ENCODE peak calls at places on chromosomes 3 and 15, in nine cellular contexts. H, T, O, Y, E, M, R, I and K are unnamed samples.
A peak's percentile ranks its signal among the peaks of the same experiment; 100 is the strongest.

GRCh38 chr3:150319900-150320299 is 88.2 kb upstream of the TSC22D2 start:
- DNase-seq in H (no peak), T (no peak), O (peak; percentile 96), Y (no peak), E (peak; percentile 91), M (peak; percentile 71), R (no peak), I (no peak), K (no peak)

GRCh38 chr15:54840999-54841398 is 355.7 kb downstream of the RSL24D1 start:
- DNase-seq in H (no peak), T (peak; percentile 64), O (no peak), Y (no peak), E (no peak), M (no peak), R (no peak), I (peak; percentile 76), K (no peak)

GRCh38 chr3:48695113-48695753 is 9.5 kb upstream of the NCKIPSD start:
- DNase-seq in H (peak; percentile 79), T (peak; percentile 90), O (peak; percentile 45), Y (peak; percentile 94), E (peak; percentile 62), M (no peak), R (peak; percentile 85), I (peak; percentile 91), K (peak; percentile 87)

GRCh38 chr3:54955496-54955895 is 27.6 kb upstream of the LRTM1 start:
- DNase-seq in H (no peak), T (no peak), O (no peak), Y (no peak), E (no peak), M (no peak), R (no peak), I (peak; percentile 54), K (no peak)

GRCh38 chr3:71231680-71232079 is 351.8 kb downstream of the FOXP1 start:
- DNase-seq in H (no peak), T (no peak), O (no peak), Y (no peak), E (no peak), M (no peak), R (no peak), I (no peak), K (no peak)

GRCh38 chr3:177642482-177643163 is 445.3 kb upstream of the TBL1XR1 start:
- DNase-seq in H (no peak), T (no peak), O (no peak), Y (no peak), E (no peak), M (no peak), R (no peak), I (no peak), K (no peak)

GRCh38 chr3:179108091-179108490 is 36.5 kb upstream of the ZMAT3 start:
- DNase-seq in H (no peak), T (no peak), O (peak; percentile 87), Y (no peak), E (peak; percentile 18), M (no peak), R (no peak), I (no peak), K (no peak)

GRCh38 chr3:42804113-42804830 is at the start of gene HIGD1A:
- DNase-seq in H (peak; percentile 97), T (peak; percentile 97), O (peak; percentile 92), Y (peak; percentile 94), E (peak; percentile 94), M (peak; percentile 90), R (peak; percentile 98), I (peak; percentile 98), K (peak; percentile 98)

GRCh38 chr3:42693530-42693930 is 8.2 kb downstream of the KLHL40 start:
- DNase-seq in H (no peak), T (no peak), O (no peak), Y (no peak), E (no peak), M (no peak), R (peak; percentile 46), I (peak; percentile 26), K (no peak)

GRCh38 chr3:8713901-8714759 is 19.5 kb upstream of the CAV3 start:
- DNase-seq in H (peak; percentile 22), T (peak; percentile 73), O (no peak), Y (no peak), E (no peak), M (peak; percentile 54), R (no peak), I (peak; percentile 82), K (no peak)

GRCh38 chr15:62469874-62470688 is 305.0 kb upstream of the C2CD4B start:
- DNase-seq in H (no peak), T (peak; percentile 59), O (peak; percentile 90), Y (peak; percentile 59), E (peak; percentile 81), M (no peak), R (peak; percentile 80), I (peak; percentile 81), K (no peak)

GRCh38 chr3:47098910-47099309 is 65.0 kb downstream of the SETD2 start:
- DNase-seq in H (no peak), T (no peak), O (no peak), Y (no peak), E (no peak), M (no peak), R (no peak), I (no peak), K (no peak)

DNA sequence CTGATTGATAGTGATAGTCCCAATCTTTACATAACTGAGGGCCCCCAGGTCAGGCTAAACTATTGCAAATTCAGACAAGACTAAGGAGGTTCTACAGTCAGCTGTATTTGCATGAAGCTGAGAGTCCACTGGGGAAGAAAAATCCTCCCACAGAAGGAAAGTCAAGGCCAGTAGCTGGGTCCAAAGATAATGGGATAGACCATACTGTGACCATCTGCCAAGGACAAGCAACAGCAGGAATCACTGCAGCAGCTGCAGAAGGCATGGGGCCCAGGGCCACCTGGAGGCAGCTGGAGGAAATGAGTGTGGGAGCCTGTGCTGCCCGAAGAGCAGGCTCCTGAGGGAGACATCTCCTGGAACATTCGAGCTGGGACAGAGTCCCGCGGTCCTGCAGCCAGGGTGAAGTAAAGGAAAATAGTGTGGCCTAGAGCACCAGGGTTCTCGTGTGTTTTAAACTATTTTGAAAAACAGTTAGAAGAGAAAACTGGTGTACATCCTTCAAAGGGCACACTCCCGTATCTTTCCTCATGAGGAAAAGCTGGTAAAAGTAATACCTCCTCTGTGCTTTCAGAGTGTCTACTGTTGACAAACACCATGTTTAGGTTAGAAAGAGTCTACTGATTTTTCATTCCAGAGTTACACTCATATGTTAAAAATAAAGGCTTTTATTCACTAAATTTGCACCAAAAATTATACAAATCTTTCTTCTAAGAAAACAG is 13.1 kb upstream of the TMEM212 start:
- DNase-seq in H (peak; percentile 76), T (peak; percentile 87), O (peak; percentile 85), Y (peak; percentile 68), E (peak; percentile 83), M (peak; percentile 68), R (peak; percentile 87), I (peak; percentile 92), K (no peak)
- H3K27ac ChIP-seq in H (no peak overlapping the region), T (no peak overlapping the region), O (no peak overlapping the region), Y (peak overlapping the region; percentile 62), E (peak overlapping the region; percentile 29), M (peak overlapping the region; percentile 81), R (peak overlapping the region; percentile 31), I (no peak overlapping the region), K (peak overlapping the region; percentile 32)

DNA sequence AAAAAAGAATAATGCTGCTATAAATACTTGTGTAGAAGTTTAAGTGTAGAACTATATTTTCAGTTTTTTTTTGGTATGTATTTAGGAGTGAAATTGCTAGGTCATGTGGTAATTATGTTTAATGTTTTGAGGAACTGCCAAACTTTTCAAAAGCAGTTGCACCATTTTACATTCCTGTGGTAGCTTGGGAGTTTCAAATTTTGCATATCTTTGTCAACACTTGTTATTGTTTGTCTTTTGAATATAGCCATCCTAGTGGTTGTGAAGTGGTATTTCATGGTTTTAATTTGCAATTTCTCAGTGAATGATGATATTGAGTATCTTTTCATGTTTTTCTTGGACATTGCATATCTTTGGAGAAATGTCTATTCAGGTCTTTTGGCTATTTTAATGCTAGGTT is 30.4 kb downstream of the SKIL start:
- DNase-seq in H (no peak), T (no peak), O (peak; percentile 11), Y (no peak), E (peak; percentile 44), M (no peak), R (no peak), I (no peak), K (no peak)
- TF ChIP-seq CTCF in H (no peak), T (peak; percentile 29), O (no peak), Y (no peak), E (no peak), M (no peak), R (no peak), I (peak; percentile 27), K (no peak)

DNA sequence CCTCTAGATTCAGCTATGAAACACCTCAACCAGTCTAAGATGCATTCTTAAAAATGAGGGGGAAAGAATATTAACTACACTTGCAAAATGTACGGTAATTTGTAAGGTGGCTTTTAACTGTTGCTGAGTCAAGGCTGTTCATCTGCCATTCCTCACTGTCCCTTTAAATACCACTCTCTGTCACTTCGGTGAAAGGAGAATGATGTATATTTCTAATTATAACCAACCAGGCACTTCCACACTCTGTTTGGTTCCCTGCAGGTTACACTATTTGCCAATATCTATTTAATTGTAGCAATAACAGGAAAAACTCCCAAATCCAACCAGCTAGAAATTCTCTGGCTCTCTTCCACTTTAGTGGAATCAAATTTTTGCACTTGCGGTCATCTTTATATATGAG is 70.5 kb upstream of the SLCO3A1 start:
- DNase-seq in H (no peak), T (no peak), O (no peak), Y (no peak), E (no peak), M (no peak), R (no peak), I (no peak), K (no peak)
- H3K27ac ChIP-seq in H (no peak overlapping the region), T (no peak overlapping the region), O (no peak overlapping the region), Y (no peak overlapping the region), E (no peak overlapping the region), M (no peak overlapping the region), R (no peak overlapping the region), I (no peak overlapping the region), K (no peak overlapping the region)

GRCh38 chr3:138911621-138912020 is 35.3 kb downstream of the FOXL2 start:
- DNase-seq in H (no peak), T (no peak), O (no peak), Y (no peak), E (no peak), M (no peak), R (no peak), I (no peak), K (no peak)

GRCh38 chr3:138908815-138909214 is 38.1 kb downstream of the FOXL2 start:
- DNase-seq in H (no peak), T (no peak), O (no peak), Y (no peak), E (no peak), M (no peak), R (no peak), I (no peak), K (no peak)

GRCh38 chr3:138907541-138907940 is 39.4 kb downstream of the FOXL2 start:
- DNase-seq in H (no peak), T (no peak), O (no peak), Y (no peak), E (no peak), M (no peak), R (no peak), I (no peak), K (no peak)

GRCh38 chr3:138912237-138912636 is 34.7 kb downstream of the FOXL2 start:
- DNase-seq in H (no peak), T (no peak), O (peak; percentile 20), Y (no peak), E (peak; percentile 20), M (no peak), R (no peak), I (no peak), K (no peak)

DNA sequence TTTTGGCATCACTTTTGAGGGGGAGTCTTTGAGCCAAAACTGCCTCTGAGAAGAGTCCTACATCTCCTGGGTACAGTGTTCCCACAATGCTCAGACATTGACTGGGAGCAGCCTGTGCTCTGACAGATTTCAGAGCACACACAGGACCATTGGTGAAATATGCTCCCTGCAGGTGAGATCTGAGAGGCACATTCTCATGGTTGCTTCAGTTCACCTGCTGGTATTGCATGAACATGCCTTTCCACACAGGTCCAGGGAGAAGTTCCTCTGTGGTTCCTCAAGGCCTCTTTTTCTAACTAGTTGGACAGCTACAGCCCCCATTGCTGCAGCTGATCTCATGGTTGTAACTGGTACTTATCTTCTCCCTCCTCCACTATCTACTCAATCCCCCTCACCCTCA is 37.0 kb downstream of the FOXL2 start:
- DNase-seq in H (no peak), T (no peak), O (no peak), Y (no peak), E (no peak), M (no peak), R (no peak), I (no peak), K (no peak)
- TF ChIP-seq CTCF in H (no peak), T (no peak), O (no peak), Y (no peak), E (no peak), M (no peak), R (no peak), I (peak; percentile 24), K (no peak)